ENCODE peak calls at places on chromosomes 12 and 14, in eight cellular contexts. U is tibial artery, Y is prostate gland, E is RWPE1, F is sigmoid colon, C is lung, O is mesendoderm, W is heart right ventricle. R is an unnamed sample.

GRCh38 chr12:8075935-8076334 is 6.1 kb upstream of the NECAP1 start:
- DNase-seq in C (no peak), Y (no peak), F (no peak), U (no peak), O (no peak), W (no peak), E (no peak), R (no peak)

GRCh38 chr12:6850796-6851152 is 312 bp downstream of the CDCA3 start:
- DNase-seq in F (no peak), C (no peak), Y (no peak), E (no peak), W (no peak), O (no peak), U (peak; percentile 77), R (peak; percentile 43)

GRCh38 chr12:49946086-49946485 is 4.5 kb upstream of the AQP2 start:
- DNase-seq in W (no peak), Y (no peak), U (no peak), O (no peak), C (no peak), F (no peak), E (no peak), R (no peak)

GRCh38 chr14:42004321-42004720 is 397.6 kb downstream of the LRFN5 start:
- DNase-seq in Y (no peak), U (no peak), C (no peak), F (no peak), W (no peak), O (peak; percentile 73), E (no peak), R (no peak)

GRCh38 chr14:68655961-68656360 is 136.9 kb downstream of the ZFP36L1 start:
- DNase-seq in Y (no peak), C (no peak), F (no peak), O (no peak), U (peak; percentile 23), W (no peak), E (no peak), R (no peak)

GRCh38 chr14:78567343-78567742 is 397.2 kb downstream of the NRXN3 start:
- DNase-seq in C (no peak), F (no peak), U (no peak), Y (no peak), O (no peak), E (no peak), W (no peak), R (no peak)

GRCh38 chr12:124814741-124815613 is 48.7 kb downstream of the SCARB1 start:
- DNase-seq in U (no peak), F (no peak), E (no peak), W (no peak), C (no peak), O (no peak), Y (no peak), R (no peak)

GRCh38 chr14:92866181-92866752 is 56.7 kb upstream of the CHGA start:
- DNase-seq in U (no peak), W (no peak), F (no peak), E (no peak), Y (no peak), O (no peak), C (no peak), R (no peak)

GRCh38 chr12:10128687-10129086 is 1.3 kb downstream of the CLEC7A start:
- DNase-seq in Y (no peak), O (peak; percentile 13), U (no peak), F (no peak), C (no peak), E (no peak), W (no peak), R (no peak)

GRCh38 chr14:79575032-79575431 is 636.3 kb downstream of the DIO2 start:
- DNase-seq in O (no peak), F (no peak), W (no peak), Y (no peak), C (no peak), U (no peak), E (no peak), R (no peak)

GRCh38 chr14:22319526-22320352 is 269.3 kb downstream of the DAD1 start:
- DNase-seq in U (peak; percentile 68), O (peak; percentile 78), F (peak; percentile 72), Y (peak; percentile 63), W (no peak), E (peak; percentile 20), C (peak; percentile 61), R (peak; percentile 4)

GRCh38 chr14:100653409-100653808 is 66.2 kb upstream of the BEGAIN start:
- DNase-seq in E (no peak), F (no peak), O (no peak), U (no peak), Y (no peak), C (no peak), W (no peak), R (no peak)

DNA sequence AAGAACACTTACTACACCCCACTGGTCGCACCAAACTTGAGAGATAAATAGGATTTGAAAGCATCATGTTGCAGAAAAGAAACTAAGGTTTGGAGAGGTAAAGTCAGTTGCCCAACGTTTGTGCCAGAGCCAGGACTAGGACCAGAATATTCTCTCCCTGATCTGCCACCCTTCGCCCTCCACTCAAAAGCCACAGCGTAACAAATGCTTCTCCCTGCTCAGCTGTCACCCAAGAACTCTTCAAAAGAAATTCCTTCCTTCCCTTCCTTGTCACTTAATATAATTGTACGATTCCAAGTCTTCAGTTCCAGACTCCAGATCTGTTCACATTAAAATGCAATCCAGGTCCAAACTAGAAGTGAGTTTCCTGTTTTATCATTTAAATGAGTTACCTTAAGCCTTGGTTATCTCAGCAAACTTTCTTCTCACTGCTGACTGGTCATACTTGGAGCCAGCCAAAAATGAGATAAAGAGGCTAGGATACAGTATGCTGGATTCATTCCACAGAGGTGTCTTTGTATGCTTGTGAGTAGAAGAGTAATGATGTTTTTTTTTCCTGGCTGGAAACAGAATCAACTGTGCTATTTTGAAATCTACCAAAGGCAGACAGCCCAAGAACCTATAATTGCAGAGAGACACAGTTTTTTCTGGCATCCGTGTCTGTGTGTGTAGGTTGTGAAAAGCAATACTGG is 12.8 kb upstream of the PPFIBP1 start:
- DNase-seq in W (no peak), E (no peak), F (no peak), Y (no peak), O (no peak), C (no peak), U (no peak), R (no peak)
- H3K27ac ChIP-seq in W (peak overlapping the region; percentile 33), E (no peak overlapping the region), F (peak overlapping the region; percentile 47), Y (no peak overlapping the region), O (no peak overlapping the region), C (no peak overlapping the region), U (peak overlapping the region; percentile 8), R (no peak overlapping the region)

GRCh38 chr14:61545716-61546455 is 149.4 kb upstream of the HIF1A start:
- DNase-seq in F (no peak), E (no peak), Y (no peak), C (no peak), W (no peak), O (no peak), U (no peak), R (no peak)
- H3K27ac ChIP-seq in F (peak overlapping the region; percentile 74), E (no peak overlapping the region), Y (peak overlapping the region; percentile 76), C (peak overlapping the region; percentile 32), W (no peak overlapping the region), O (no peak overlapping the region), U (peak overlapping the region; percentile 82), R (no peak overlapping the region)

DNA sequence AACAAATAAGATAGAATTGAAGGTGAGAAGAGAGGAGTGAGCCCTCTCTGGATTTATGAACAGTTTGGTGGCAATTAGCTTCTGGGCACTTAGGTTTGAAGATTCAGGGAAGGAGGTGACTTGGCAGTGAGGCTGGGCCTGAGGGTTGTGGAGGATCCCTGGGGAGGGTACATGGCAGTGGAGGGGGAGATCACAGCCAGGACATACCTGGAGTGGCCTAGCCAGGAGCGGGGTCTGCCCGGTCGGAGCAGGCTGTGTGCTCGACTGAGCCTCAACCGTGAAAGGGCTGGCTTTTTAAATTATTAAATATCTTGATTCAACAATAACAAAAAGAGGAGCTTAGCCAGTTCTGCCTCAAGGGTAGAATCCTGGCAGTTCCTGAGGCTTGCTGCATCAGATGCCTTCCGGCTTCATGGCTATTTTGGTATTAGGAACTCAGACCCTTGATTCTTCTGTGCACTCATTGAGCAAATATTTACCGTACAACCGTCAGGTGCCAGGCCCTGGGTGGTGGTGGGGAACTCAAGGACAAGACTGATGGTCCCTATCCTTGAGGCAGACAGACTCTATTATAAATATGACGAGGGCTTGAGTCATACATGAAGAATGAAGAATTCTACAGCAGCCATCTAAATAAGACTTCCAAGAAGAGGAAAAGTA is 73.4 kb downstream of the SPTB start:
- DNase-seq in U (peak; percentile 63), W (no peak), C (peak; percentile 48), O (no peak), E (peak; percentile 80), F (peak; percentile 46), Y (peak; percentile 12), R (no peak)
- H3K27ac ChIP-seq in U (peak overlapping the region; percentile 66), W (no peak overlapping the region), C (peak overlapping the region; percentile 15), O (no peak overlapping the region), E (peak overlapping the region; percentile 75), F (peak overlapping the region; percentile 75), Y (no peak overlapping the region), R (no peak overlapping the region)

DNA sequence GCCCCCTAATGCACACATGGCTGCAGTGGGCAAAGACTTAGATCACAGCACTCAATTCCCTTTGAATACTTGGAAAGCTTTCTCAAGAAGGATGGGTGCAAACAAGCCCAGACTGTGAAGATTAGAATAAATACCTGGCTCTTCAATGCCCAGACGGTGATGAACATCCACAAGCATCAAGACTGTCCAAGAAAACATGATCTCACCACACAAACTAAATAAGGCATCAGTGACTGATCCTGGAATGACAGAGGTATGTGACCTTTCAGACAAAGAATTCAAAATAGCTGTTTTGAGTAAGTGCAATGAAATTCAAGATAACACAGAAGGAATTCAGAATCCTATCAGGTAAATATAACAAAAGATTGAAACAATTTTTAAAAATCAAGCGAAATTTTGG is 43.8 kb upstream of the ZDHHC17 start:
- DNase-seq in U (no peak), O (peak; percentile 80), Y (no peak), W (no peak), C (no peak), E (no peak), F (no peak), R (no peak)
- H3K27ac ChIP-seq in U (no peak overlapping the region), O (peak overlapping the region; percentile 13), Y (no peak overlapping the region), W (no peak overlapping the region), C (no peak overlapping the region), E (no peak overlapping the region), F (no peak overlapping the region), R (no peak overlapping the region)

DNA sequence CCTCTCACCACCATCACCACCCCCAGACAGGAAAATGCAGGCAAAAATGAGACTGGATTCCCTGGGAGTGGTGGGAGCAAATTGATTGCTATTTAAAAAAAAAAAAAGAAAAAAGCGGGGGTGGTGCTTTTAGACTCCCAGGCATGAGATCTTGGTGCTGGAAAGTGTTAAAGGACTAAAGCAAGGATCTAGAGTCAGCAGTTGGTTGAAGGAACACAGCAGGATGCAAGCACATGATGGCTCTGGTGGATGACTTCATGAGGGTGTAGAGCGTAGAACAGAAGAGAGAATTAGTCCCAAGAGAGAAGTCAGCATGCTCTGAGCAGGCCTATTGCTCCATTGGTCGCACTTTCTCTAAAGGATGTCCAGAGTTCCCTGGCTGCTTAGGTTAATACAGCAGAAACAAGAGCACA is 183.8 kb upstream of the HMGA2 start:
- DNase-seq in E (no peak), C (no peak), O (no peak), Y (no peak), U (no peak), F (no peak), W (no peak), R (no peak)
- H3K27ac ChIP-seq in E (no peak overlapping the region), C (no peak overlapping the region), O (no peak overlapping the region), Y (no peak overlapping the region), U (no peak overlapping the region), F (no peak overlapping the region), W (no peak overlapping the region), R (no peak overlapping the region)